ENCODE peak calls at places on chromosomes 2 and 18, in four cellular contexts. N, Q, Y and U are unnamed samples.

GRCh38 chr2:667332-668000 is 9.7 kb downstream of the TMEM18 start:
- DNase-seq in N (no peak), Y (peak; percentile 81), Q (peak; percentile 57), U (no peak)

GRCh38 chr2:172098287-172098649 is 4.4 kb downstream of the DLX2 start:
- DNase-seq in Y (no peak), N (no peak), Q (no peak), U (no peak)

GRCh38 chr2:96700086-96700485 is 39.8 kb downstream of the LMAN2L start:
- DNase-seq in Y (no peak), Q (no peak), N (no peak), U (no peak)

GRCh38 chr2:68403199-68403644 is 38.1 kb downstream of the PLEK start:
- DNase-seq in Y (peak; percentile 23), Q (no peak), N (no peak), U (no peak)

GRCh38 chr2:200298015-200298414 is 8.5 kb upstream of the SPATS2L start:
- DNase-seq in N (no peak), Y (no peak), Q (no peak), U (no peak)

GRCh38 chr2:147511491-147511948 is 333.3 kb upstream of the ACVR2A start:
- DNase-seq in Q (peak; percentile 7), Y (peak; percentile 56), N (no peak), U (no peak)

GRCh38 chr18:49368876-49369440 is 91.5 kb downstream of the DYM start:
- DNase-seq in Y (no peak), Q (no peak), N (peak; percentile 68), U (no peak)

GRCh38 chr18:7601249-7601620 is 34.1 kb downstream of the PTPRM start:
- DNase-seq in Q (peak; percentile 60), Y (peak; percentile 21), N (no peak), U (no peak)

GRCh38 chr18:26175481-26175880 is 41.8 kb downstream of the PSMA8 start:
- DNase-seq in N (no peak), Q (no peak), Y (no peak), U (no peak)

GRCh38 chr2:110215566-110216158 is 3.3 kb upstream of the MTLN start:
- DNase-seq in Y (no peak), N (no peak), Q (no peak), U (no peak)

GRCh38 chr2:211396815-211397214 is 840.4 kb downstream of the CPS1 start:
- DNase-seq in N (no peak), Q (no peak), Y (no peak), U (no peak)

GRCh38 chr18:13266208-13267100 is 47.9 kb downstream of the LDLRAD4 start:
- DNase-seq in N (no peak), Y (no peak), Q (no peak), U (no peak)

GRCh38 chr2:39158351-39158750 is 37.5 kb upstream of the SOS1 start:
- DNase-seq in Q (peak; percentile 93), N (no peak), Y (peak; percentile 20), U (no peak)

GRCh38 chr2:112108238-112108832 is 29.9 kb upstream of the FBLN7 start:
- DNase-seq in Y (no peak), N (no peak), Q (no peak), U (no peak)

DNA sequence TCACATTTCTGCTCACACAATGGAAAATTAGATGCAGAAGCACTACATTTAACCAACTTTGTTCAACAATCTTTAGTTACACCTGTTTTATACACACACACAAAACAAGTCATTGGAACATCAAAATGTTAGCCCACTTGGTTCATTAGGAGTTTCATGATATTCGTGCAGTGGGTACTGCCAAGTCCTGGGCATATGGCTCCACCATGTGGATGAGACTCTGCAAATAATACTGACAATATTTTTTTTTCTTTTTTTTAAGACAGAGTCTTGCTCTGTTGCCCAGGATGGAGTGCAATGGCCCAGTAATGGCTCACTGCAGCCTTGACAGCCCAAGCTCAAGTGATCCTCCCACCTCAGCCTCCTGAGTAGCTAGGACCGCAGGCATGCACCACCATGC is 34.5 kb upstream of the GRB14 start:
- DNase-seq in Q (peak; percentile 6), Y (no peak), N (no peak), U (no peak)
- TF ChIP-seq CTCF in Q (peak; percentile 42), Y (no peak), N (no peak), U (no peak)

GRCh38 chr18:48134609-48135008 is 204.2 kb upstream of the SMAD2 start:
- DNase-seq in Y (no peak), N (no peak), Q (no peak), U (no peak)

GRCh38 chr18:48136051-48136543 is 205.6 kb upstream of the SMAD2 start:
- DNase-seq in Y (no peak), N (peak; percentile 46), Q (no peak), U (no peak)

GRCh38 chr18:48132993-48133674 is 202.7 kb upstream of the SMAD2 start:
- DNase-seq in Y (peak; percentile 79), Q (no peak), N (no peak), U (no peak)

GRCh38 chr18:48135436-48135966 is 205.0 kb upstream of the SMAD2 start:
- DNase-seq in Q (no peak), N (no peak), Y (no peak), U (no peak)

GRCh38 chr18:48133675-48134251 is 203.3 kb upstream of the SMAD2 start:
- DNase-seq in N (no peak), Y (peak; percentile 82), Q (no peak), U (no peak)
- TF ChIP-seq CTCF in N (no peak), Y (no peak), Q (no peak), U (no peak)

GRCh38 chr2:133657591-133657990 is 89.3 kb upstream of the NCKAP5 start:
- DNase-seq in Q (peak; percentile 96), Y (no peak), N (no peak), U (no peak)
- TF ChIP-seq CTCF in Q (no peak), Y (no peak), N (no peak), U (no peak)

GRCh38 chr18:2853926-2854664 is 7.3 kb downstream of the EMILIN2 start:
- DNase-seq in Y (no peak), N (no peak), Q (no peak), U (no peak)
- TF ChIP-seq CTCF in Y (no peak), N (no peak), Q (no peak), U (no peak)

DNA sequence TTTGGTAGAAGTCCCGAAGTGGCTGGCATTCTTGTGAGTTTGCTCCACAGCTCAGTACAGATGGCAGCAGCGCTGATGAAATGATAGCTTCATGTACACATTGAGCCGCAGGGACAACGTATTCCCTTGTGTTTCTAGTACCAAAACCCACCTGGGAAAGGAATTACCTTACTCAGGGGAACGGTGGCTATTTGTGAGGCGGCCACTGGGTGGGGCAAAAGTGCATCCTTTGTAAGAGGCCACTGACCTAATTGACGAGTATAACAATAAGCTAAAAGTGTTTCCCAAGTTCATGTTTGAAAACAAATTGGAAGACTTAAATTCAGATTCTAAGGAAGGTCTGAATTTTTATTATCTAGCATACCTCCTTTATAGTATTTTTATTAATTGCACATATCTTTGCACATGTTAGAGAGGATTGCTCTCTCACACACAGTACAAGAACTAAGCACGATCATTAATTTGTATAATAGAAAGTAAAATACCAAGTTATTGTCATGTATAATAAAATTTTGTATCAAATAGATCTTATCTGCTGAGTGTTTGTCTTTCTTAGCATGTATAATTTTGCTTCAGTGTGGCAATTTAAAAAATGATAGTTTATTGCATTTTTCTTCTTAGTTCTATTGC is 25.3 kb upstream of the CDH7 start:
- DNase-seq in N (no peak), Y (peak; percentile 29), Q (no peak), U (peak; percentile 22)
- TF ChIP-seq CTCF in N (peak; percentile 28), Y (peak; percentile 54), Q (peak; percentile 63), U (peak; percentile 48)

GRCh38 chr2:30505500-30506180 is 58.6 kb downstream of the LCLAT1 start:
- DNase-seq in Y (no peak), Q (no peak), N (no peak), U (no peak)

GRCh38 chr2:30503007-30503691 is 56.1 kb downstream of the LCLAT1 start:
- DNase-seq in Q (no peak), N (no peak), Y (no peak), U (no peak)

GRCh38 chr2:30502310-30502709 is 55.3 kb downstream of the LCLAT1 start:
- DNase-seq in N (no peak), Y (no peak), Q (no peak), U (no peak)

GRCh38 chr2:30500699-30501098 is 53.7 kb downstream of the LCLAT1 start:
- DNase-seq in Y (no peak), Q (no peak), N (no peak), U (no peak)

DNA sequence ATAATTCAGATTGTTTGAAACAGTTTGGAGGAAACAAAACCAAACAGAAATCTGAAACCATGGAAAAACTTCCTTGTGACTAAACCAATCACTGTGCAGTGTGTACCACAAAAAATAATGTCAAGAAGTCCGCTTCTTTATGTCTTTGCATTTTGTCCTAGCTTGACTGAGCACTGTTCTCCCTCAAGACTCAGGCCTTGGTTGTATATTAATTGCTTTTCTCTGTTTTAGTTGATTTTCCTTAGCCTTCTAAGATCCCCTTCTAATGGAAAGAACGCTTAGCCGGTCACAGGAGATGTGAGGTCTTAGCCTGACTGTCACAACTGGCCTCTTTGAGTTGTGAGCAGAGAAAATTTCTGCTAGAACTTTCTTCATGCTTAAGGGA is 56.6 kb downstream of the LCLAT1 start:
- DNase-seq in Q (no peak), N (no peak), Y (no peak), U (no peak)
- TF ChIP-seq CTCF in Q (no peak), N (no peak), Y (no peak), U (no peak)

DNA sequence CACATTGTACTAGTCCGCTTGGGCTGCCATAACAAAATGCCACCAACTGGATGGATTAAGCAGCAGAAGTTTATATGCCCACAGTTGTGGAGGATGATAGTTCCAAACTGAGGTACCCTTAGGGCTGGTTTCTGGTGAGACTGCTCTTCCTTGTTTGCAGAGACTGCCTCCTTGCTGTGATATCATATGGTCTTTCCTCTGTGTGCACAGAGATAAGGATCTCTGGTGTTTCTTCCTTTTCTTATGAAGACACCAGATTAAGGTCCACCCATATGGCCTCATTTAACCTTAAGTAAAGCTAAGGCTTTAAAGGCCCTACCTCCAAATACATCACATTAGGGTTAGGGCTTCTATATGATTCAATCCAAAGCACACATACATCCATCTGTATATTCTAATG is 738.2 kb upstream of the GCFC2 start:
- DNase-seq in Q (no peak), Y (no peak), N (no peak), U (no peak)
- TF ChIP-seq CTCF in Q (no peak), Y (no peak), N (no peak), U (no peak)

GRCh38 chr2:203014456-203015199 is at the start of gene NBEAL1:
- DNase-seq in N (peak; percentile 99), Q (peak; percentile 98), Y (peak; percentile 95), U (peak; percentile 99)
- TF ChIP-seq CTCF in N (no peak), Q (no peak), Y (no peak), U (no peak)

DNA sequence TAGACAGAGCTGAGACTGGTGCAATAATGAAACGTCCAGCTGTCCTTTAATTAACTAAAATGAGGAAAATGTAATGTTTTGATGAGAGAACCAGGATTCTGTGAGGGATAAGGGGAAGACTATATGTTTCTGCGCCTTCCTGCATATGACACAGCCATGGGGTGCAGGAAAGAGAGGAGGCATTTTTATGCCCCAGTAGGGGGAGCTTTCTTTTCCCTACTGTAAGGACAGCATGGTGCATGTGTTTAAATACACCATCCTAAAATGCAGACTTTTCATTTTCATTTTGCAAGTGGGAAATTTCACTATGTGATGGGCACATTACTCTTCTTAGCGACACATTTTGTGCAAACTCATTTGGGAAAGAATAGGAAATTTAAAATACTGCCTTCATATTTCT is 446.1 kb downstream of the ARHGAP15 start:
- DNase-seq in Y (peak; percentile 36), Q (no peak), N (no peak), U (no peak)
- TF ChIP-seq CTCF in Y (peak; percentile 65), Q (peak; percentile 63), N (no peak), U (no peak)